ENCODE peak calls at places on chromosomes 12 and 14, in eight cellular contexts. T is tibial artery, I is stomach, D is A549, U is IMR-90, Y is neural progenitor cell, X is spleen, E is neuronal stem cell. R is an unnamed sample.

GRCh38 chr12:5746496-5746895 is 198.6 kb downstream of the ANO2 start:
- DNase-seq in T (no peak), I (no peak), D (no peak), U (no peak), Y (no peak), X (no peak), E (no peak), R (no peak)

GRCh38 chr14:103021817-103022668 is 35.3 kb downstream of the CDC42BPB start:
- DNase-seq in T (no peak), I (no peak), D (no peak), U (peak), Y (no peak), X (peak), E (no peak), R (no peak)

GRCh38 chr12:10717410-10717809 is 5.7 kb downstream of the YBX3 start:
- DNase-seq in T (no peak), I (no peak), D (no peak), U (peak), Y (peak), X (no peak), E (no peak), R (no peak)

GRCh38 chr14:54267172-54267571 is 129.6 kb upstream of the CDKN3 start:
- DNase-seq in T (no peak), I (no peak), D (no peak), U (no peak), Y (no peak), X (no peak), E (no peak), R (no peak)

GRCh38 chr14:32761381-32761968 is 177.2 kb upstream of the NPAS3 start:
- DNase-seq in T (no peak), I (no peak), D (no peak), U (no peak), Y (peak), X (no peak), E (peak), R (no peak)

GRCh38 chr14:68232643-68233055 is 413.1 kb downstream of the RAD51B start:
- DNase-seq in T (peak), I (peak), D (peak), U (peak), Y (no peak), X (no peak), E (no peak), R (no peak)

GRCh38 chr14:64465208-64465821 is at the start of gene AKAP5:
- DNase-seq in T (peak), I (peak), D (peak), U (peak), Y (peak), X (peak), E (peak), R (peak)

GRCh38 chr12:131159660-131160059 is 206.0 kb downstream of the ADGRD1 start:
- DNase-seq in T (no peak), I (no peak), D (no peak), U (no peak), Y (peak), X (no peak), E (no peak), R (no peak)

GRCh38 chr12:510071-510825 is 50.5 kb downstream of the B4GALNT3 start:
- DNase-seq in T (no peak), I (peak), D (no peak), U (no peak), Y (peak), X (no peak), E (peak), R (no peak)

GRCh38 chr12:90065301-90065801 is 356.7 kb upstream of the ATP2B1 start:
- DNase-seq in T (no peak), I (no peak), D (no peak), U (no peak), Y (no peak), X (no peak), E (no peak), R (no peak)

GRCh38 chr14:59190372-59190771 is 1.9 kb downstream of the DAAM1 start:
- DNase-seq in T (no peak), I (no peak), D (peak), U (no peak), Y (peak), X (no peak), E (peak), R (peak)

GRCh38 chr12:80268924-80269749 is 169.8 kb downstream of the OTOGL start:
- DNase-seq in T (no peak), I (no peak), D (peak), U (peak), Y (no peak), X (no peak), E (no peak), R (no peak)

GRCh38 chr14:102279688-102280348 is 25.1 kb downstream of the MOK start:
- DNase-seq in T (no peak), I (no peak), D (peak), U (peak), Y (peak), X (no peak), E (no peak), R (no peak)

DNA sequence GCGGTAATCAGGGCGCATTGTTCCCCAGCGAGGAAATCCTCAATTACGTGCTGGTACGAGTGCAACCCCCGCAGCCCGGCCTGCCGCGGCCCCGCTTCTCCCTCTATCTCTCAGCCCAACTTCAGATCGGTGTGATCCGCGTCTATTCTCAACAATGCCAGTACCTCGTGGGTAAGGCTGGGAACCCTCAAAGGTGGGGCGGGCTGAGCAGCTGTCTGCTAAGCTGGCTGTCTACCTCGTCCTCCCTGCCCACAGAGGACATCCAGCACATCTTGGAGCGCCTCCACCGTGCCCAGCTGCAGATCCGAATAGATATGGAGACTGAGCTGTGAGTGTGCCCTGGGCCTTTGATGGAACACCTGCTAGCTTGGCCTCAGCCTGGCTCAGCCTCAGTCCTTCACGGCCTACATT is 996 bp downstream of the REC8 start:
- DNase-seq in T (no peak), I (no peak), D (no peak), U (no peak), Y (peak), X (no peak), E (no peak), R (no peak)
- H3K4me3 ChIP-seq in T (no peak), I (peak), D (no peak), U (no peak), Y (peak), X (peak), E (peak), R (no peak)

GRCh38 chr12:91316825-91317224 is 134.2 kb upstream of the DCN start:
- DNase-seq in T (no peak), I (no peak), D (no peak), U (peak), Y (no peak), X (no peak), E (no peak), R (no peak)
- H3K4me3 ChIP-seq in T (no peak), I (no peak), D (no peak), U (no peak), Y (no peak), X (no peak), E (no peak), R (no peak)

GRCh38 chr14:77590845-77591506 is 25.5 kb downstream of the SPTLC2 start:
- DNase-seq in T (no peak), I (no peak), D (no peak), U (no peak), Y (no peak), X (no peak), E (no peak), R (no peak)
- H3K4me3 ChIP-seq in T (no peak), I (peak), D (no peak), U (no peak), Y (no peak), X (no peak), E (no peak), R (no peak)

GRCh38 chr12:41185946-41186345 is 2.2 kb upstream of the PDZRN4 start:
- DNase-seq in T (no peak), I (no peak), D (no peak), U (no peak), Y (no peak), X (no peak), E (no peak), R (no peak)

GRCh38 chr12:41190360-41190759 is 2.2 kb downstream of the PDZRN4 start:
- DNase-seq in T (no peak), I (no peak), D (peak), U (no peak), Y (peak), X (no peak), E (no peak), R (no peak)

GRCh38 chr12:41188841-41189394 is 798 bp downstream of the PDZRN4 start:
- DNase-seq in T (no peak), I (no peak), D (no peak), U (no peak), Y (no peak), X (peak), E (no peak), R (no peak)

GRCh38 chr12:41188058-41188840 is at the start of gene PDZRN4:
- DNase-seq in T (peak), I (no peak), D (no peak), U (no peak), Y (peak), X (peak), E (peak), R (no peak)

DNA sequence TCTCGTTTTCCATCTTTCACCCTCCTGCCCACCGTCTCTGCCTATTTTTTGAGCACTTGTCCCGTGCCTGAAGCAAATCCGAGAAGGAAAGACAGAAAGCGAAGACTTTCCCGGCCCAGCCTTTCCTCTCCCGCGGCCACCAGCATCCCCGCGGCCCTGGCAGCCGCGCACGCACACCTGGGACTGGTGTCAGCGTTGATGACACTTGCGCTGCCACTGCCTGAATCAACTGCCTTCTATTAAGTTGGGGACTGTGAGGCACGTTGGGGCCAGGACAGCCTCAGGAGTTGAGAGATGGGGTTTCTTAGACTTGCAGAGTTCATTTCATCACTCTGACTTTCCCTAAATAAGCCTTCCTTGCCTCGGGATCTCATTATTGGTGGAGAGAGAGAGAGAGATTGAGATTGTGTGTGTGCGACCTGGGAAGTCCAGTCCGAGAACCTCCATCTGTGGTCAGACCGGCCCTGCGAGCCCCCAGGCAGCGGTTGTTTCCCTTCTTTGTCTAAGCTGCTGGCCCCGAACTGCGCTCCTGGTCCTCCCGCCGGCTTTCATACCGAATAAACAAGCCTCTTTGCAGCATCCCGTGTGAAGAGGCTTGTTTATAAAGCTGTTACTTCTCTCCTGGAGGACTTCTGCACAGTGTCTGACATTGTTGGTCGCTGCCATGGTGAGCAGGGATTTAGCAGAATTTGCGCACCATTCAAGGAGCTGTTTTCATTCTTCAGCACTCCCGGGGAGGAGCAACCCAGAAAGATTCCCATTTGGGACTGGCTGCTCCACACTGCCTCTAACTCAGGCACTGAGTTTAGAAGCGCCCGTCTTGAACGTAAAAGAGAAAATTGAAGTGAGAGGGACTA is 1.5 kb downstream of the PDZRN4 start:
- DNase-seq in T (peak), I (no peak), D (no peak), U (no peak), Y (peak), X (no peak), E (peak), R (no peak)
- H3K4me3 ChIP-seq in T (peak), I (peak), D (peak), U (no peak), Y (peak), X (peak), E (peak), R (no peak)